ENCODE peak calls at places on chromosomes 7 and 10, in four cellular contexts. B, C, N and O are unnamed samples.

GRCh38 chr10:21975378-21975990 is 28.0 kb downstream of the DNAJC1 start:
- DNase-seq in N (no peak), C (no peak), B (no peak), O (no peak)

GRCh38 chr10:133134411-133135115 is 25.5 kb upstream of the KNDC1 start:
- DNase-seq in N (no peak), B (no peak), C (no peak), O (no peak)

GRCh38 chr7:112411186-112411795 is 39.0 kb upstream of the IFRD1 start:
- DNase-seq in B (peak), C (peak), N (no peak), O (peak)

GRCh38 chr7:157932498-157933218 is 595.9 kb downstream of the DNAJB6 start:
- DNase-seq in B (no peak), C (no peak), N (peak), O (no peak)

GRCh38 chr7:768881-769504 is 41.9 kb upstream of the PRKAR1B start:
- DNase-seq in N (no peak), C (peak), B (no peak), O (no peak)

GRCh38 chr7:145928937-145929336 is 187.7 kb upstream of the CNTNAP2 start:
- DNase-seq in N (no peak), B (no peak), C (no peak), O (peak)

GRCh38 chr10:132991706-132992432 is 49.5 kb upstream of the CFAP46 start:
- DNase-seq in N (no peak), B (no peak), C (peak), O (no peak)

GRCh38 chr10:124740374-124741280 is 3.6 kb downstream of the FAM53B start:
- DNase-seq in B (no peak), C (peak), N (no peak), O (peak)

GRCh38 chr7:148962515-148962822 is 65.8 kb downstream of the PDIA4 start:
- DNase-seq in C (no peak), B (no peak), N (no peak), O (no peak)

GRCh38 chr7:25708211-25708610 is 443.8 kb upstream of the NFE2L3 start:
- DNase-seq in N (no peak), B (no peak), C (no peak), O (no peak)

GRCh38 chr7:17682586-17682985 is 257.7 kb downstream of the SNX13 start:
- DNase-seq in C (no peak), N (no peak), B (no peak), O (peak)

GRCh38 chr7:4136036-4136435 is 546.1 kb upstream of the FOXK1 start:
- DNase-seq in C (no peak), B (no peak), N (no peak), O (no peak)

GRCh38 chr10:116521424-116522305 is 24.1 kb upstream of the PNLIP start:
- DNase-seq in N (peak), B (no peak), C (no peak), O (peak)

GRCh38 chr7:24716480-24717246 is 40.6 kb downstream of the GSDME start:
- DNase-seq in C (no peak), B (no peak), N (no peak), O (no peak)

GRCh38 chr10:74058658-74059057 is 60.7 kb downstream of the VCL start:
- DNase-seq in B (peak), N (no peak), C (no peak), O (peak)